ENCODE peak calls at places on chromosomes 3 and 15, in eight cellular contexts. H, W, I, Q, Z, T, Y and V are unnamed samples.

GRCh38 chr3:158097571-158098553 is 8.4 kb downstream of the SHOX2 start:
- DNase-seq in H (peak; percentile 25), W (peak; percentile 92), I (peak; percentile 83), Q (no peak), Z (peak; percentile 87), T (no peak), Y (peak; percentile 94), V (peak; percentile 85)

GRCh38 chr3:49609815-49610214 is 55.5 kb downstream of the BSN start:
- DNase-seq in H (no peak), W (no peak), I (no peak), Q (no peak), Z (peak; percentile 14), T (no peak), Y (no peak), V (no peak)

GRCh38 chr3:188682316-188682715 is 489.5 kb upstream of the TPRG1 start:
- DNase-seq in H (no peak), W (no peak), I (no peak), Q (no peak), Z (no peak), T (no peak), Y (no peak), V (no peak)

GRCh38 chr3:181561605-181562031 is 150.1 kb upstream of the SOX2 start:
- DNase-seq in H (no peak), W (no peak), I (no peak), Q (no peak), Z (no peak), T (no peak), Y (no peak), V (no peak)

GRCh38 chr15:79370716-79371115 is 59.8 kb downstream of the TMED3 start:
- DNase-seq in H (no peak), W (no peak), I (no peak), Q (no peak), Z (no peak), T (no peak), Y (no peak), V (no peak)

GRCh38 chr3:142086581-142087090 is 62.7 kb downstream of the TFDP2 start:
- DNase-seq in H (no peak), W (no peak), I (no peak), Q (no peak), Z (no peak), T (no peak), Y (no peak), V (no peak)

GRCh38 chr3:81173514-81173913 is 587.9 kb downstream of the GBE1 start:
- DNase-seq in H (no peak), W (no peak), I (no peak), Q (no peak), Z (no peak), T (no peak), Y (no peak), V (no peak)

GRCh38 chr15:40928975-40929729 is at the start of gene DLL4:
- DNase-seq in H (peak; percentile 88), W (peak; percentile 80), I (peak; percentile 63), Q (no peak), Z (peak; percentile 69), T (no peak), Y (peak; percentile 36), V (peak; percentile 65)

GRCh38 chr3:111590096-111590491 is 5.1 kb downstream of the ZBED2 start:
- DNase-seq in H (no peak), W (no peak), I (no peak), Q (no peak), Z (no peak), T (no peak), Y (peak; percentile 24), V (no peak)

GRCh38 chr15:50235794-50236193 is 29.7 kb downstream of the HDC start:
- DNase-seq in H (no peak), W (no peak), I (no peak), Q (no peak), Z (no peak), T (no peak), Y (no peak), V (no peak)

GRCh38 chr15:48936666-48937065 is 27.1 kb downstream of the SHC4 start:
- DNase-seq in H (no peak), W (no peak), I (no peak), Q (no peak), Z (no peak), T (no peak), Y (no peak), V (no peak)

GRCh38 chr15:90231028-90232017 is 2.4 kb downstream of the CIB1 start:
- DNase-seq in H (no peak), W (no peak), I (peak; percentile 80), Q (peak; percentile 52), Z (peak; percentile 68), T (no peak), Y (no peak), V (peak; percentile 40)

GRCh38 chr3:131547585-131547984 is 44.8 kb upstream of the MRPL3 start:
- DNase-seq in H (no peak), W (no peak), I (no peak), Q (no peak), Z (no peak), T (no peak), Y (no peak), V (no peak)

GRCh38 chr3:46061108-46061507 is 33.8 kb upstream of the XCR1 start:
- DNase-seq in H (no peak), W (no peak), I (no peak), Q (no peak), Z (no peak), T (no peak), Y (no peak), V (no peak)

GRCh38 chr15:50241684-50242450 is 23.7 kb downstream of the HDC start:
- DNase-seq in H (no peak), W (no peak), I (no peak), Q (no peak), Z (no peak), T (no peak), Y (peak; percentile 11), V (no peak)

GRCh38 chr15:88624156-88624970 is 3.2 kb downstream of the AEN start:
- DNase-seq in H (no peak), W (no peak), I (peak; percentile 62), Q (no peak), Z (no peak), T (no peak), Y (no peak), V (peak; percentile 67)

GRCh38 chr3:74992898-74993297 is 378.4 kb upstream of the CNTN3 start:
- DNase-seq in H (no peak), W (no peak), I (no peak), Q (no peak), Z (no peak), T (no peak), Y (no peak), V (no peak)

GRCh38 chr3:10185804-10186762 is 21.4 kb downstream of the IRAK2 start:
- DNase-seq in H (no peak), W (no peak), I (no peak), Q (no peak), Z (no peak), T (no peak), Y (no peak), V (no peak)

GRCh38 chr3:197550489-197550888 is 5.3 kb downstream of the BDH1 start:
- DNase-seq in H (no peak), W (no peak), I (no peak), Q (no peak), Z (no peak), T (no peak), Y (no peak), V (no peak)

GRCh38 chr15:79170256-79170664 is 79.7 kb upstream of the RASGRF1 start:
- DNase-seq in H (peak; percentile 27), W (no peak), I (no peak), Q (no peak), Z (no peak), T (no peak), Y (peak; percentile 36), V (no peak)

GRCh38 chr3:150145659-150146058 is 175.0 kb upstream of the PFN2 start:
- DNase-seq in H (no peak), W (no peak), I (no peak), Q (no peak), Z (no peak), T (no peak), Y (no peak), V (no peak)

GRCh38 chr3:165346503-165346902 is 150.3 kb upstream of the SLITRK3 start:
- DNase-seq in H (no peak), W (no peak), I (no peak), Q (no peak), Z (no peak), T (no peak), Y (no peak), V (no peak)

GRCh38 chr15:45101749-45102148 is 12.2 kb downstream of the DUOX2 start:
- DNase-seq in H (no peak), W (no peak), I (no peak), Q (no peak), Z (no peak), T (no peak), Y (no peak), V (no peak)

GRCh38 chr15:39629376-39629775 is 48.5 kb downstream of the THBS1 start:
- DNase-seq in H (no peak), W (no peak), I (peak; percentile 60), Q (peak; percentile 50), Z (no peak), T (no peak), Y (no peak), V (no peak)

GRCh38 chr3:41681479-41681878 is 280.4 kb downstream of the ULK4 start:
- DNase-seq in H (no peak), W (no peak), I (no peak), Q (no peak), Z (no peak), T (no peak), Y (no peak), V (no peak)

GRCh38 chr3:17707813-17708543 is 34.5 kb downstream of the TBC1D5 start:
- DNase-seq in H (no peak), W (no peak), I (no peak), Q (no peak), Z (no peak), T (no peak), Y (no peak), V (no peak)

GRCh38 chr3:30649572-30650310 is 43.3 kb downstream of the TGFBR2 start:
- DNase-seq in H (no peak), W (no peak), I (no peak), Q (no peak), Z (no peak), T (no peak), Y (no peak), V (no peak)

GRCh38 chr3:183253364-183253960 is 409 bp downstream of the B3GNT5 start:
- DNase-seq in H (peak; percentile 81), W (peak; percentile 67), I (peak; percentile 51), Q (peak; percentile 5), Z (peak; percentile 74), T (no peak), Y (peak; percentile 59), V (no peak)

GRCh38 chr3:123773681-123774431 is 110.3 kb downstream of the MYLK start:
- DNase-seq in H (no peak), W (no peak), I (no peak), Q (no peak), Z (no peak), T (peak; percentile 63), Y (no peak), V (no peak)

GRCh38 chr3:21705769-21706168 is 45.2 kb downstream of the ZNF385D start:
- DNase-seq in H (peak; percentile 66), W (no peak), I (no peak), Q (no peak), Z (peak; percentile 58), T (no peak), Y (peak; percentile 73), V (no peak)

GRCh38 chr15:63256433-63256884 is 20.9 kb upstream of the APH1B start:
- DNase-seq in H (no peak), W (no peak), I (no peak), Q (no peak), Z (no peak), T (no peak), Y (no peak), V (no peak)

GRCh38 chr3:197365621-197366020 is 67.2 kb upstream of the DLG1 start:
- DNase-seq in H (no peak), W (no peak), I (no peak), Q (no peak), Z (no peak), T (no peak), Y (no peak), V (no peak)

GRCh38 chr3:72591522-72592421 is 256.5 kb downstream of the SHQ1 start:
- DNase-seq in H (peak; percentile 25), W (peak; percentile 90), I (no peak), Q (no peak), Z (peak; percentile 39), T (peak; percentile 8), Y (peak; percentile 30), V (no peak)